ENCODE peak calls at places on chromosomes 16 and 17, in five cellular contexts. One of them, this sample, is unnamed.

GRCh38 chr16:28494141-28494851 is at the start of gene APOBR:
- DNase-seq in tibial nerve: peak
- DNase-seq in heart left ventricle: peak
- DNase-seq in A549: no peak
- DNase-seq in right lobe of liver: no peak
- DNase-seq in this sample: no peak

GRCh38 chr16:55042556-55043432 is 112.1 kb downstream of the IRX5 start:
- DNase-seq in tibial nerve: no peak
- DNase-seq in heart left ventricle: no peak
- DNase-seq in A549: no peak
- DNase-seq in right lobe of liver: no peak
- DNase-seq in this sample: no peak

GRCh38 chr17:53166736-53167135 is 656.0 kb upstream of the KIF2B start:
- DNase-seq in tibial nerve: no peak
- DNase-seq in heart left ventricle: no peak
- DNase-seq in A549: no peak
- DNase-seq in right lobe of liver: no peak
- DNase-seq in this sample: no peak

GRCh38 chr17:40496634-40497420 is 4.6 kb downstream of the TNS4 start:
- DNase-seq in tibial nerve: no peak
- DNase-seq in heart left ventricle: peak
- DNase-seq in A549: no peak
- DNase-seq in right lobe of liver: no peak
- DNase-seq in this sample: no peak

GRCh38 chr16:24890746-24891145 is 45.0 kb downstream of the SLC5A11 start:
- DNase-seq in tibial nerve: no peak
- DNase-seq in heart left ventricle: no peak
- DNase-seq in A549: no peak
- DNase-seq in right lobe of liver: no peak
- DNase-seq in this sample: no peak

GRCh38 chr17:2321399-2321798 is 14.9 kb downstream of the TSR1 start:
- DNase-seq in tibial nerve: no peak
- DNase-seq in heart left ventricle: no peak
- DNase-seq in A549: no peak
- DNase-seq in right lobe of liver: no peak
- DNase-seq in this sample: no peak

GRCh38 chr17:40517286-40517662 is 15.9 kb upstream of the TNS4 start:
- DNase-seq in tibial nerve: no peak
- DNase-seq in heart left ventricle: no peak
- DNase-seq in A549: no peak
- DNase-seq in right lobe of liver: no peak
- DNase-seq in this sample: no peak

GRCh38 chr16:86306046-86306644 is 204.2 kb upstream of the FOXF1 start:
- DNase-seq in tibial nerve: no peak
- DNase-seq in heart left ventricle: no peak
- DNase-seq in A549: no peak
- DNase-seq in right lobe of liver: no peak
- DNase-seq in this sample: no peak

GRCh38 chr16:46757339-46758050 is 9.4 kb upstream of the MYLK3 start:
- DNase-seq in tibial nerve: no peak
- DNase-seq in heart left ventricle: peak
- DNase-seq in A549: no peak
- DNase-seq in right lobe of liver: no peak
- DNase-seq in this sample: no peak

GRCh38 chr17:27671591-27671910 is 40.6 kb downstream of the LGALS9 start:
- DNase-seq in tibial nerve: no peak
- DNase-seq in heart left ventricle: no peak
- DNase-seq in A549: no peak
- DNase-seq in right lobe of liver: no peak
- DNase-seq in this sample: no peak

GRCh38 chr16:554640-555413 is 5.4 kb upstream of the PRR35 start:
- DNase-seq in tibial nerve: no peak
- DNase-seq in heart left ventricle: no peak
- DNase-seq in A549: no peak
- DNase-seq in right lobe of liver: no peak
- DNase-seq in this sample: peak

GRCh38 chr17:9179602-9180001 is 158.3 kb downstream of the NTN1 start:
- DNase-seq in tibial nerve: no peak
- DNase-seq in heart left ventricle: no peak
- DNase-seq in A549: no peak
- DNase-seq in right lobe of liver: no peak
- DNase-seq in this sample: no peak

GRCh38 chr17:59513934-59514841 is 51.2 kb upstream of the DHX40 start:
- DNase-seq in tibial nerve: peak
- DNase-seq in heart left ventricle: peak
- DNase-seq in A549: peak
- DNase-seq in right lobe of liver: peak
- DNase-seq in this sample: no peak

GRCh38 chr17:42548070-42548837 is 4.5 kb upstream of the HSD17B1 start:
- DNase-seq in tibial nerve: no peak
- DNase-seq in heart left ventricle: no peak
- DNase-seq in A549: peak
- DNase-seq in right lobe of liver: peak
- DNase-seq in this sample: no peak

GRCh38 chr16:21158208-21159110 is at the start of gene LDAF1:
- DNase-seq in tibial nerve: peak
- DNase-seq in heart left ventricle: peak
- DNase-seq in A549: peak
- DNase-seq in right lobe of liver: peak
- DNase-seq in this sample: peak

GRCh38 chr16:3074860-3075545 is 9.6 kb downstream of the IL32 start:
- DNase-seq in tibial nerve: no peak
- DNase-seq in heart left ventricle: peak
- DNase-seq in A549: no peak
- DNase-seq in right lobe of liver: no peak
- DNase-seq in this sample: no peak

GRCh38 chr17:18258356-18259038 is at the start of gene FLII:
- DNase-seq in tibial nerve: peak
- DNase-seq in heart left ventricle: no peak
- DNase-seq in A549: peak
- DNase-seq in right lobe of liver: peak
- DNase-seq in this sample: no peak

GRCh38 chr16:11064846-11065245 is 120.5 kb downstream of the CLEC16A start:
- DNase-seq in tibial nerve: no peak
- DNase-seq in heart left ventricle: no peak
- DNase-seq in A549: no peak
- DNase-seq in right lobe of liver: no peak
- DNase-seq in this sample: no peak

GRCh38 chr16:73054732-73055481 is 7.0 kb upstream of the ZFHX3 start:
- DNase-seq in tibial nerve: no peak
- DNase-seq in heart left ventricle: no peak
- DNase-seq in A549: no peak
- DNase-seq in right lobe of liver: no peak
- DNase-seq in this sample: no peak

GRCh38 chr16:69563605-69564580 is 1.9 kb upstream of the NFAT5 start:
- DNase-seq in tibial nerve: no peak
- DNase-seq in heart left ventricle: no peak
- DNase-seq in A549: no peak
- DNase-seq in right lobe of liver: no peak
- DNase-seq in this sample: no peak

GRCh38 chr17:11319894-11320293 is 78.9 kb downstream of the SHISA6 start:
- DNase-seq in tibial nerve: no peak
- DNase-seq in heart left ventricle: no peak
- DNase-seq in A549: no peak
- DNase-seq in right lobe of liver: no peak
- DNase-seq in this sample: no peak

GRCh38 chr17:80892900-80893603 is 98.6 kb upstream of the CHMP6 start:
- DNase-seq in tibial nerve: no peak
- DNase-seq in heart left ventricle: peak
- DNase-seq in A549: peak
- DNase-seq in right lobe of liver: no peak
- DNase-seq in this sample: peak

GRCh38 chr16:11536104-11536866 is 50.4 kb downstream of the LITAF start:
- DNase-seq in tibial nerve: no peak
- DNase-seq in heart left ventricle: no peak
- DNase-seq in A549: no peak
- DNase-seq in right lobe of liver: no peak
- DNase-seq in this sample: no peak

GRCh38 chr17:65813306-65813705 is 251.9 kb upstream of the AXIN2 start:
- DNase-seq in tibial nerve: no peak
- DNase-seq in heart left ventricle: no peak
- DNase-seq in A549: no peak
- DNase-seq in right lobe of liver: no peak
- DNase-seq in this sample: no peak

GRCh38 chr17:75765981-75766380 is 989 bp upstream of the GALK1 start:
- DNase-seq in tibial nerve: no peak
- DNase-seq in heart left ventricle: no peak
- DNase-seq in A549: no peak
- DNase-seq in right lobe of liver: no peak
- DNase-seq in this sample: no peak

GRCh38 chr17:700504-701094 is 14.0 kb downstream of the VPS53 start:
- DNase-seq in tibial nerve: no peak
- DNase-seq in heart left ventricle: no peak
- DNase-seq in A549: peak
- DNase-seq in right lobe of liver: no peak
- DNase-seq in this sample: no peak

GRCh38 chr17:57894848-57895247 is 45.0 kb upstream of the MRPS23 start:
- DNase-seq in tibial nerve: no peak
- DNase-seq in heart left ventricle: no peak
- DNase-seq in A549: no peak
- DNase-seq in right lobe of liver: no peak
- DNase-seq in this sample: no peak

GRCh38 chr17:57895382-57896060 is 45.7 kb upstream of the MRPS23 start:
- DNase-seq in tibial nerve: no peak
- DNase-seq in heart left ventricle: peak
- DNase-seq in A549: no peak
- DNase-seq in right lobe of liver: no peak
- DNase-seq in this sample: no peak

GRCh38 chr17:57892146-57892819 is 42.4 kb upstream of the MRPS23 start:
- DNase-seq in tibial nerve: peak
- DNase-seq in heart left ventricle: peak
- DNase-seq in A549: peak
- DNase-seq in right lobe of liver: peak
- DNase-seq in this sample: peak

GRCh38 chr17:57890857-57891232 is 41.0 kb upstream of the MRPS23 start:
- DNase-seq in tibial nerve: no peak
- DNase-seq in heart left ventricle: peak
- DNase-seq in A549: no peak
- DNase-seq in right lobe of liver: no peak
- DNase-seq in this sample: no peak

GRCh38 chr17:57892820-57893595 is 43.2 kb upstream of the MRPS23 start:
- DNase-seq in tibial nerve: peak
- DNase-seq in heart left ventricle: peak
- DNase-seq in A549: peak
- DNase-seq in right lobe of liver: peak
- DNase-seq in this sample: peak
- TF ChIP-seq POLR2A in tibial nerve: no peak
- TF ChIP-seq POLR2A in heart left ventricle: no peak
- TF ChIP-seq POLR2A in A549: no peak
- TF ChIP-seq POLR2A in right lobe of liver: peak
- TF ChIP-seq POLR2A in this sample: peak

DNA sequence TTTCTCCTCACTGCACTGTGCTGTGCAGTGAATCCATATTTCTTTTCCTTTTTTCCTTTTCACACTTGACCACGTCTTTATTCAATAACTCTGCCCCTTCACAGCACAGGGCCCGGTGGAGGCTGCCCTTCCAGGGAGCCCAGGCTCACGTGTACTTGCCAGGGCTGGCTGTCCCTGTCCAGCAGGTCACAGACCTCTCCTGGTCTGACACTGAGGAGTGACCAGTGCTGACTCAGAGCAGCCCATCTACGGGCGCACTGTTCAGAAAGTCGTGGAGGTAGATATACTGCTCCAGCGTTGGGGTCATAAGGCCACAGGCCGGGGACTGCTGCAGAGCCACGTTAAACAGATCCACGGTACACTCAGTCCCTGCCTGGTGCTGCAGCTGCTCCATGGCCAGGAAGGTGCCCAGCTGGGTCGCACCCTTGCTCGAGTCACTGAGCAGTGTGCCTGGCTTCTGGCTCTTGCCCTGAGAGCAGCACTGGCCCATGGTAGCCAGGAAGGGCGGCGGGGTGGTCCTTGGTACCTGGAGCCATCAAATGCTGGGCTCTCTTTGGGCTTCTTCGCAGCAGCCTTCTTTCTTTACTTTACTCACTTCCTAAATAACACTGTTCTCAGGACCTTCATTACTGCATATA is 531.7 kb downstream of the CDH13 start:
- DNase-seq in tibial nerve: no peak
- DNase-seq in heart left ventricle: no peak
- DNase-seq in A549: no peak
- DNase-seq in right lobe of liver: no peak
- DNase-seq in this sample: no peak
- TF ChIP-seq POLR2A in tibial nerve: no peak
- TF ChIP-seq POLR2A in heart left ventricle: no peak
- TF ChIP-seq POLR2A in A549: no peak
- TF ChIP-seq POLR2A in right lobe of liver: no peak
- TF ChIP-seq POLR2A in this sample: no peak

GRCh38 chr17:48928876-48929811 is 15.5 kb downstream of the SNF8 start:
- DNase-seq in tibial nerve: no peak
- DNase-seq in heart left ventricle: no peak
- DNase-seq in A549: no peak
- DNase-seq in right lobe of liver: no peak
- DNase-seq in this sample: no peak
- TF ChIP-seq POLR2A in tibial nerve: no peak
- TF ChIP-seq POLR2A in heart left ventricle: no peak
- TF ChIP-seq POLR2A in A549: no peak
- TF ChIP-seq POLR2A in right lobe of liver: no peak
- TF ChIP-seq POLR2A in this sample: no peak

GRCh38 chr16:67260426-67261063 is 11.8 kb downstream of the SLC9A5 start:
- DNase-seq in tibial nerve: no peak
- DNase-seq in heart left ventricle: no peak
- DNase-seq in A549: no peak
- DNase-seq in right lobe of liver: no peak
- DNase-seq in this sample: no peak

GRCh38 chr16:67257486-67258159 is 8.8 kb downstream of the SLC9A5 start:
- DNase-seq in tibial nerve: no peak
- DNase-seq in heart left ventricle: peak
- DNase-seq in A549: no peak
- DNase-seq in right lobe of liver: no peak
- DNase-seq in this sample: no peak

GRCh38 chr16:67256701-67257230 is 8.0 kb downstream of the SLC9A5 start:
- DNase-seq in tibial nerve: no peak
- DNase-seq in heart left ventricle: no peak
- DNase-seq in A549: no peak
- DNase-seq in right lobe of liver: no peak
- DNase-seq in this sample: no peak

GRCh38 chr16:67259705-67260104 is 10.9 kb downstream of the SLC9A5 start:
- DNase-seq in tibial nerve: no peak
- DNase-seq in heart left ventricle: peak
- DNase-seq in A549: no peak
- DNase-seq in right lobe of liver: no peak
- DNase-seq in this sample: no peak

DNA sequence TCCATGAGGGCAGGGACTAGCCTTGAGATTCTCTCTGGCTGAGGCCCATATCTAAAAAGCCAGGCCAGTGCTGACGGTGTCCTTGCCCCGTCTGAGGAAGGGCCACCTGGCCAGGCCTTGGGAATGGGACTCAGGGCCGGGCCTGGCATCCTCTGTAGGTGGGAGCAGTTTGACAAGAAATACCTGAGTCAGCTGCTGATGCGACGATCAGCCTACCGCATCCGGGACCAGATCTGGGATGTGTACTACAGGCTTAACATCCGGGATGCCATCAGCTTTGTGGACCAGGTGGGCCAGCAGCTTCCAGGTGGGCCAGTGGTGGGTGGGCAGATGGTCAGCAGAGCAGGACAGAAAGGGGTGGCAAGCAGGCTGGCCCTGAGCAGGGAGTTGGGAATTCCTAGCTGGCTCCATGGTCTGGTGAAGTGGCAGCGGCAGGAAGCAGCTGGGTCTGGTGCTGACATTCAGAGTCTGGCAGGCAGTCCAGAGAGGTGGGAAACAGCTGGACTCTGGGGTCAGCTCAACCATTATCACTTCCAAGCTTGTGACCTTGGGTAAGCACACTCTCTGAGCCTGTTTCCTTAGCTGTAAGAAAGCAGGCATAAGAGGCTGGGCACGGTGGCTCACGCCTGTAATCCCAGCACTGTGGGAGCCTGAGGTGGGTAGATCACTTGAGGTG is 9.5 kb downstream of the SLC9A5 start:
- DNase-seq in tibial nerve: no peak
- DNase-seq in heart left ventricle: peak
- DNase-seq in A549: no peak
- DNase-seq in right lobe of liver: no peak
- DNase-seq in this sample: no peak
- TF ChIP-seq POLR2A in tibial nerve: no peak
- TF ChIP-seq POLR2A in heart left ventricle: no peak
- TF ChIP-seq POLR2A in A549: no peak
- TF ChIP-seq POLR2A in right lobe of liver: no peak
- TF ChIP-seq POLR2A in this sample: no peak